ENCODE peak calls at places on chromosomes 1 and 21, in nine cellular contexts. One of them, this sample, is unnamed.

GRCh38 chr1:171484760-171485374 is 463 bp upstream of the PRRC2C start:
- DNase-seq in Calu3: no peak
- DNase-seq in foreskin fibroblast: peak; percentile 7
- DNase-seq in fibroblast of mammary gland: no peak
- DNase-seq in H9: no peak
- DNase-seq in CD4-positive, alpha-beta T cell: no peak
- DNase-seq in HFFc6: no peak
- DNase-seq in AG10803: no peak
- DNase-seq in DND-41: no peak
- DNase-seq in this sample: no peak

GRCh38 chr1:65149391-65149729 is 1.4 kb downstream of the AK4 start:
- DNase-seq in CD4-positive, alpha-beta T cell: no peak
- DNase-seq in H9: peak; percentile 79
- DNase-seq in fibroblast of mammary gland: peak; percentile 30
- DNase-seq in DND-41: no peak
- DNase-seq in HFFc6: no peak
- DNase-seq in AG10803: no peak
- DNase-seq in foreskin fibroblast: no peak
- DNase-seq in Calu3: no peak
- DNase-seq in this sample: no peak

GRCh38 chr1:152325111-152325510 is at the start of gene FLG:
- DNase-seq in DND-41: no peak
- DNase-seq in HFFc6: no peak
- DNase-seq in H9: no peak
- DNase-seq in fibroblast of mammary gland: no peak
- DNase-seq in Calu3: no peak
- DNase-seq in AG10803: no peak
- DNase-seq in foreskin fibroblast: no peak
- DNase-seq in CD4-positive, alpha-beta T cell: no peak
- DNase-seq in this sample: no peak

GRCh38 chr21:38903578-38904193 is 98.0 kb downstream of the ETS2 start:
- DNase-seq in fibroblast of mammary gland: no peak
- DNase-seq in AG10803: no peak
- DNase-seq in H9: no peak
- DNase-seq in foreskin fibroblast: no peak
- DNase-seq in Calu3: no peak
- DNase-seq in HFFc6: no peak
- DNase-seq in DND-41: no peak
- DNase-seq in CD4-positive, alpha-beta T cell: no peak
- DNase-seq in this sample: no peak

GRCh38 chr1:104760017-104760416 is 1010.3 kb downstream of the AMY1C start:
- DNase-seq in AG10803: no peak
- DNase-seq in HFFc6: no peak
- DNase-seq in CD4-positive, alpha-beta T cell: no peak
- DNase-seq in Calu3: no peak
- DNase-seq in DND-41: no peak
- DNase-seq in H9: no peak
- DNase-seq in foreskin fibroblast: no peak
- DNase-seq in fibroblast of mammary gland: no peak
- DNase-seq in this sample: no peak

GRCh38 chr1:52426391-52426790 is 22.0 kb downstream of the PRPF38A start:
- DNase-seq in DND-41: no peak
- DNase-seq in AG10803: peak; percentile 3
- DNase-seq in H9: no peak
- DNase-seq in CD4-positive, alpha-beta T cell: no peak
- DNase-seq in HFFc6: peak; percentile 38
- DNase-seq in Calu3: no peak
- DNase-seq in foreskin fibroblast: peak; percentile 28
- DNase-seq in fibroblast of mammary gland: no peak
- DNase-seq in this sample: no peak

GRCh38 chr1:147717706-147718097 is 42.7 kb downstream of the GJA5 start:
- DNase-seq in DND-41: no peak
- DNase-seq in foreskin fibroblast: no peak
- DNase-seq in Calu3: peak; percentile 64
- DNase-seq in CD4-positive, alpha-beta T cell: no peak
- DNase-seq in H9: no peak
- DNase-seq in HFFc6: no peak
- DNase-seq in fibroblast of mammary gland: no peak
- DNase-seq in AG10803: no peak
- DNase-seq in this sample: no peak

GRCh38 chr1:40622051-40622450 is 43.4 kb downstream of the RIMS3 start:
- DNase-seq in CD4-positive, alpha-beta T cell: no peak
- DNase-seq in fibroblast of mammary gland: no peak
- DNase-seq in Calu3: no peak
- DNase-seq in H9: peak; percentile 4
- DNase-seq in HFFc6: no peak
- DNase-seq in foreskin fibroblast: no peak
- DNase-seq in DND-41: no peak
- DNase-seq in AG10803: no peak
- DNase-seq in this sample: no peak

GRCh38 chr1:111956155-111956817 is 33.2 kb downstream of the KCND3 start:
- DNase-seq in fibroblast of mammary gland: no peak
- DNase-seq in H9: no peak
- DNase-seq in foreskin fibroblast: no peak
- DNase-seq in DND-41: no peak
- DNase-seq in AG10803: no peak
- DNase-seq in HFFc6: no peak
- DNase-seq in CD4-positive, alpha-beta T cell: no peak
- DNase-seq in Calu3: no peak
- DNase-seq in this sample: no peak

GRCh38 chr1:58841455-58841854 is 57.6 kb upstream of the JUN start:
- DNase-seq in AG10803: no peak
- DNase-seq in HFFc6: no peak
- DNase-seq in CD4-positive, alpha-beta T cell: no peak
- DNase-seq in Calu3: no peak
- DNase-seq in foreskin fibroblast: no peak
- DNase-seq in fibroblast of mammary gland: peak; percentile 19
- DNase-seq in H9: peak; percentile 46
- DNase-seq in DND-41: no peak
- DNase-seq in this sample: peak; percentile 12

GRCh38 chr1:58842941-58843340 is 59.1 kb upstream of the JUN start:
- DNase-seq in H9: no peak
- DNase-seq in AG10803: no peak
- DNase-seq in fibroblast of mammary gland: no peak
- DNase-seq in Calu3: no peak
- DNase-seq in DND-41: no peak
- DNase-seq in CD4-positive, alpha-beta T cell: no peak
- DNase-seq in HFFc6: no peak
- DNase-seq in foreskin fibroblast: no peak
- DNase-seq in this sample: no peak

GRCh38 chr1:58839147-58839795 is 55.4 kb upstream of the JUN start:
- DNase-seq in foreskin fibroblast: no peak
- DNase-seq in H9: no peak
- DNase-seq in AG10803: peak; percentile 35
- DNase-seq in Calu3: no peak
- DNase-seq in DND-41: no peak
- DNase-seq in HFFc6: no peak
- DNase-seq in fibroblast of mammary gland: no peak
- DNase-seq in CD4-positive, alpha-beta T cell: no peak
- DNase-seq in this sample: no peak

GRCh38 chr1:58837886-58838285 is 54.0 kb upstream of the JUN start:
- DNase-seq in AG10803: no peak
- DNase-seq in fibroblast of mammary gland: no peak
- DNase-seq in Calu3: no peak
- DNase-seq in CD4-positive, alpha-beta T cell: no peak
- DNase-seq in DND-41: no peak
- DNase-seq in H9: no peak
- DNase-seq in HFFc6: no peak
- DNase-seq in foreskin fibroblast: no peak
- DNase-seq in this sample: no peak

GRCh38 chr1:58839871-58840835 is 56.3 kb upstream of the JUN start:
- DNase-seq in fibroblast of mammary gland: peak; percentile 57
- DNase-seq in H9: no peak
- DNase-seq in AG10803: peak; percentile 86
- DNase-seq in foreskin fibroblast: peak; percentile 82
- DNase-seq in CD4-positive, alpha-beta T cell: no peak
- DNase-seq in DND-41: no peak
- DNase-seq in Calu3: no peak
- DNase-seq in HFFc6: peak; percentile 43
- DNase-seq in this sample: no peak
- TF ChIP-seq CTCF in fibroblast of mammary gland: no peak
- TF ChIP-seq CTCF in H9: no peak
- TF ChIP-seq CTCF in AG10803: peak; percentile 18
- TF ChIP-seq CTCF in foreskin fibroblast: no peak
- TF ChIP-seq CTCF in CD4-positive, alpha-beta T cell: no peak
- TF ChIP-seq CTCF in DND-41: no peak
- TF ChIP-seq CTCF in Calu3: no peak
- TF ChIP-seq CTCF in HFFc6: no peak
- TF ChIP-seq CTCF in this sample: no peak

GRCh38 chr1:20366076-20366765 is 75.5 kb downstream of the VWA5B1 start:
- DNase-seq in Calu3: no peak
- DNase-seq in H9: peak; percentile 47
- DNase-seq in DND-41: no peak
- DNase-seq in HFFc6: no peak
- DNase-seq in foreskin fibroblast: no peak
- DNase-seq in AG10803: no peak
- DNase-seq in fibroblast of mammary gland: peak; percentile 41
- DNase-seq in CD4-positive, alpha-beta T cell: no peak
- DNase-seq in this sample: no peak

GRCh38 chr1:20367626-20368025 is 77.0 kb downstream of the VWA5B1 start:
- DNase-seq in fibroblast of mammary gland: no peak
- DNase-seq in DND-41: no peak
- DNase-seq in H9: no peak
- DNase-seq in AG10803: no peak
- DNase-seq in foreskin fibroblast: no peak
- DNase-seq in HFFc6: no peak
- DNase-seq in CD4-positive, alpha-beta T cell: no peak
- DNase-seq in Calu3: no peak
- DNase-seq in this sample: no peak

GRCh38 chr1:20368866-20369545 is 78.3 kb downstream of the VWA5B1 start:
- DNase-seq in DND-41: no peak
- DNase-seq in foreskin fibroblast: no peak
- DNase-seq in fibroblast of mammary gland: no peak
- DNase-seq in Calu3: no peak
- DNase-seq in AG10803: no peak
- DNase-seq in H9: no peak
- DNase-seq in CD4-positive, alpha-beta T cell: no peak
- DNase-seq in HFFc6: no peak
- DNase-seq in this sample: no peak

GRCh38 chr1:20365421-20366075 is 74.9 kb downstream of the VWA5B1 start:
- DNase-seq in CD4-positive, alpha-beta T cell: no peak
- DNase-seq in H9: no peak
- DNase-seq in fibroblast of mammary gland: no peak
- DNase-seq in Calu3: no peak
- DNase-seq in HFFc6: no peak
- DNase-seq in DND-41: no peak
- DNase-seq in AG10803: no peak
- DNase-seq in foreskin fibroblast: no peak
- DNase-seq in this sample: no peak

DNA sequence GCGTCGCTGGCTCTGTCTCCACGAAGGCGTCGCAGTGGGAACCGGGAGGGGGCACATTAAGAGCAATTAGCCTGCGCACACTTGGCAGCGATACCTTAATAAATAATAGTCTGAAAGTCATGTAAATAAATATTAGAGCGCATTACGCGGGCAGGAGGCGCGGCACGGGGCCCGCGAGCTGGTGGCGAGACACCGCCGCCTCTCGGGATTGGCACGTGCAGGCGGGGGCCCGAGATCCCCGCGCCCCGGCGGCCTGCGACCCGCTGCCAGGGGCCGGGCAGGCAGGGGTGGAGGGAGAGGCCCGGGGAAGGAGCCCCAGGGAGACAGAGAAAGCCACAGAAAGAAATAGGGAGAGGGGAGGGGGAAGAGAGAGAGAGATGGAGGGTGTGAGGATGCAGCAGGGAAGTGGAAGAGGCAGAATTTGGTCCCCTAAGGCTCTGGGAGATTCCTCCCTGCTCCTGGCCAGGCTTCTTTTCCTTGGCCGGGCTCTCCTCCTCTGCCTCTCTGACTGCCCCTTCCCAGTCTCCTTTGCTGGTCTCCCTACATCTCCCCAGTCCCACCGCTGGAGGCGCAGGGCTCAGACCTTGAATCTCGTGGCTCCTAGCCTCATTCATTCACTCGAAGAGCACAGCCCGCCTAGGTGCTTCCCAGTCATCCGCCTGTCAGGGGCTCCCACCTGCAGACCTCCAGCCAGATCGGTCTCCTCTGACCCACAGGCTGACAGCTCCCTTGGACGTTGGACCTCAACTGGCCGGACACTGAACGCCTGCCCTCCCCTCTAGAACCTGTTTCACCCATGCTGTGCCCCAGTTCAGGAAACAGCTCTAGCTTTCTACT is 76.3 kb downstream of the VWA5B1 start:
- DNase-seq in HFFc6: peak; percentile 22
- DNase-seq in DND-41: no peak
- DNase-seq in fibroblast of mammary gland: peak; percentile 60
- DNase-seq in H9: peak; percentile 86
- DNase-seq in AG10803: peak; percentile 23
- DNase-seq in Calu3: peak; percentile 61
- DNase-seq in foreskin fibroblast: peak; percentile 45
- DNase-seq in CD4-positive, alpha-beta T cell: no peak
- DNase-seq in this sample: no peak
- TF ChIP-seq CTCF in HFFc6: peak; percentile 70
- TF ChIP-seq CTCF in DND-41: no peak
- TF ChIP-seq CTCF in fibroblast of mammary gland: peak; percentile 76
- TF ChIP-seq CTCF in H9: peak; percentile 79
- TF ChIP-seq CTCF in AG10803: peak; percentile 66
- TF ChIP-seq CTCF in Calu3: peak; percentile 39
- TF ChIP-seq CTCF in foreskin fibroblast: peak; percentile 63
- TF ChIP-seq CTCF in CD4-positive, alpha-beta T cell: no peak
- TF ChIP-seq CTCF in this sample: peak; percentile 37

GRCh38 chr1:169266133-169266532 is 101.5 kb downstream of the NME7 start:
- DNase-seq in foreskin fibroblast: no peak
- DNase-seq in CD4-positive, alpha-beta T cell: no peak
- DNase-seq in fibroblast of mammary gland: no peak
- DNase-seq in HFFc6: no peak
- DNase-seq in Calu3: no peak
- DNase-seq in AG10803: no peak
- DNase-seq in DND-41: no peak
- DNase-seq in H9: no peak
- DNase-seq in this sample: no peak

DNA sequence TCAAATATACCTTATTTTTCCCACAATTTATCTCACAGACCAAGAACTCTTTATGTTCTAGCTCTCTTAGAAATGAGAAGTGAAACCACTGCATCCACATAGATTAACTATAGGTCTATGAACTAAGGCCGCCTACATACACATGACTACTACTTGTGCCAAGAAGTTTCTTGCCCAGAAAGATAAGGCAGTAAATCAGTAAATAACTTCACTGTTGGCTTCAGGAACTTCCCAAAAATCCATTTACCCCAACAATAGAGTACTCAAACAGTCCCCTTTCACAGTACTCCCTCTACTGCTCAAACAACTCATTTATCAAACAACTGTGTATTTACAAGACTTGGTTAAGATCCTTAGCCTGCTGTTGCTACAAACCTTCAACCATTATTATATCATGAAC is 96.5 kb downstream of the NME7 start:
- DNase-seq in DND-41: no peak
- DNase-seq in AG10803: no peak
- DNase-seq in HFFc6: no peak
- DNase-seq in CD4-positive, alpha-beta T cell: no peak
- DNase-seq in fibroblast of mammary gland: no peak
- DNase-seq in Calu3: no peak
- DNase-seq in foreskin fibroblast: no peak
- DNase-seq in H9: no peak
- DNase-seq in this sample: no peak
- TF ChIP-seq CTCF in DND-41: no peak
- TF ChIP-seq CTCF in AG10803: no peak
- TF ChIP-seq CTCF in HFFc6: peak; percentile 26
- TF ChIP-seq CTCF in CD4-positive, alpha-beta T cell: no peak
- TF ChIP-seq CTCF in fibroblast of mammary gland: no peak
- TF ChIP-seq CTCF in Calu3: peak; percentile 8
- TF ChIP-seq CTCF in foreskin fibroblast: no peak
- TF ChIP-seq CTCF in H9: peak; percentile 37
- TF ChIP-seq CTCF in this sample: no peak

GRCh38 chr1:12583484-12583883 is 34.5 kb downstream of the DHRS3 start:
- DNase-seq in CD4-positive, alpha-beta T cell: no peak
- DNase-seq in Calu3: no peak
- DNase-seq in fibroblast of mammary gland: no peak
- DNase-seq in H9: no peak
- DNase-seq in AG10803: no peak
- DNase-seq in foreskin fibroblast: no peak
- DNase-seq in DND-41: no peak
- DNase-seq in HFFc6: no peak
- DNase-seq in this sample: no peak
- TF ChIP-seq CTCF in CD4-positive, alpha-beta T cell: no peak
- TF ChIP-seq CTCF in Calu3: no peak
- TF ChIP-seq CTCF in fibroblast of mammary gland: no peak
- TF ChIP-seq CTCF in H9: no peak
- TF ChIP-seq CTCF in AG10803: no peak
- TF ChIP-seq CTCF in foreskin fibroblast: no peak
- TF ChIP-seq CTCF in DND-41: no peak
- TF ChIP-seq CTCF in HFFc6: no peak
- TF ChIP-seq CTCF in this sample: no peak